ENCODE peak calls at places on chromosomes 16 and 17, in six cellular contexts. One of them, this sample, is unnamed.

GRCh38 chr17:17079336-17079735 is 37.1 kb downstream of the MPRIP start:
- DNase-seq in GM13976: no peak
- DNase-seq in bronchial epithelial cell: no peak
- DNase-seq in neural progenitor cell: peak
- DNase-seq in MM.1S: no peak
- DNase-seq in neural crest cell: no peak
- DNase-seq in this sample: no peak

GRCh38 chr17:15220785-15221184 is 44.3 kb downstream of the PMP22 start:
- DNase-seq in neural progenitor cell: no peak
- DNase-seq in GM13976: no peak
- DNase-seq in MM.1S: no peak
- DNase-seq in neural crest cell: no peak
- DNase-seq in bronchial epithelial cell: no peak
- DNase-seq in this sample: no peak

GRCh38 chr17:49600949-49601348 is 25.3 kb downstream of the NXPH3 start:
- DNase-seq in neural progenitor cell: no peak
- DNase-seq in MM.1S: no peak
- DNase-seq in bronchial epithelial cell: peak
- DNase-seq in neural crest cell: no peak
- DNase-seq in GM13976: no peak
- DNase-seq in this sample: no peak

GRCh38 chr16:1318268-1318545 is 8.8 kb downstream of the UBE2I start:
- DNase-seq in MM.1S: no peak
- DNase-seq in neural progenitor cell: no peak
- DNase-seq in neural crest cell: no peak
- DNase-seq in bronchial epithelial cell: no peak
- DNase-seq in GM13976: no peak
- DNase-seq in this sample: no peak

GRCh38 chr17:1865252-1866037 is 35.6 kb downstream of the RPA1 start:
- DNase-seq in GM13976: peak
- DNase-seq in MM.1S: peak
- DNase-seq in neural progenitor cell: no peak
- DNase-seq in bronchial epithelial cell: peak
- DNase-seq in neural crest cell: no peak
- DNase-seq in this sample: no peak

GRCh38 chr16:17491140-17491662 is 20.4 kb upstream of the XYLT1 start:
- DNase-seq in neural crest cell: no peak
- DNase-seq in MM.1S: no peak
- DNase-seq in GM13976: no peak
- DNase-seq in bronchial epithelial cell: no peak
- DNase-seq in neural progenitor cell: no peak
- DNase-seq in this sample: no peak

GRCh38 chr17:63631626-63632025 is 9.4 kb downstream of the MAP3K3 start:
- DNase-seq in bronchial epithelial cell: no peak
- DNase-seq in neural progenitor cell: peak
- DNase-seq in GM13976: no peak
- DNase-seq in MM.1S: no peak
- DNase-seq in neural crest cell: no peak
- DNase-seq in this sample: no peak

GRCh38 chr17:59621771-59622170 is 2.1 kb downstream of the CLTC start:
- DNase-seq in MM.1S: no peak
- DNase-seq in neural crest cell: no peak
- DNase-seq in neural progenitor cell: no peak
- DNase-seq in GM13976: no peak
- DNase-seq in bronchial epithelial cell: no peak
- DNase-seq in this sample: no peak

GRCh38 chr16:15493416-15494181 is 59.2 kb downstream of the BMERB1 start:
- DNase-seq in bronchial epithelial cell: no peak
- DNase-seq in GM13976: no peak
- DNase-seq in MM.1S: no peak
- DNase-seq in neural progenitor cell: no peak
- DNase-seq in neural crest cell: no peak
- DNase-seq in this sample: no peak

GRCh38 chr17:80879723-80880649 is 111.7 kb upstream of the CHMP6 start:
- DNase-seq in GM13976: no peak
- DNase-seq in MM.1S: no peak
- DNase-seq in neural crest cell: peak
- DNase-seq in bronchial epithelial cell: no peak
- DNase-seq in neural progenitor cell: no peak
- DNase-seq in this sample: no peak

GRCh38 chr16:53775821-53776431 is 72.0 kb downstream of the FTO start:
- DNase-seq in MM.1S: no peak
- DNase-seq in bronchial epithelial cell: peak
- DNase-seq in neural progenitor cell: peak
- DNase-seq in neural crest cell: no peak
- DNase-seq in GM13976: no peak
- DNase-seq in this sample: no peak

GRCh38 chr17:68172461-68172954 is 75.3 kb upstream of the AMZ2 start:
- DNase-seq in neural progenitor cell: peak
- DNase-seq in neural crest cell: peak
- DNase-seq in GM13976: no peak
- DNase-seq in MM.1S: peak
- DNase-seq in bronchial epithelial cell: peak
- DNase-seq in this sample: no peak

This sample was measured in esophagus muscularis mucosa.